ENCODE peak calls at places on chromosomes 11 and 22, in four cellular contexts. One of them, this sample, is unnamed.

GRCh38 chr22:39236321-39237275 is 8.2 kb downstream of the PDGFB start:
- DNase-seq in uterus: no peak
- DNase-seq in body of pancreas: peak; percentile 52
- DNase-seq in neuronal stem cell: no peak
- DNase-seq in this sample: peak; percentile 33

GRCh38 chr11:65066805-65067291 is 8.5 kb upstream of the NAALADL1 start:
- DNase-seq in uterus: no peak
- DNase-seq in body of pancreas: no peak
- DNase-seq in neuronal stem cell: no peak
- DNase-seq in this sample: no peak

GRCh38 chr11:79055866-79056632 is 384.8 kb downstream of the TENM4 start:
- DNase-seq in body of pancreas: no peak
- DNase-seq in uterus: peak; percentile 24
- DNase-seq in neuronal stem cell: no peak
- DNase-seq in this sample: no peak

GRCh38 chr11:64003807-64004589 is 17.8 kb downstream of the OTUB1 start:
- DNase-seq in uterus: no peak
- DNase-seq in neuronal stem cell: no peak
- DNase-seq in body of pancreas: peak; percentile 53
- DNase-seq in this sample: no peak

GRCh38 chr11:63719987-63720386 is 38.7 kb downstream of the RTN3 start:
- DNase-seq in body of pancreas: no peak
- DNase-seq in neuronal stem cell: no peak
- DNase-seq in uterus: no peak
- DNase-seq in this sample: no peak

GRCh38 chr11:74453373-74453975 is 13.9 kb downstream of the KCNE3 start:
- DNase-seq in neuronal stem cell: peak; percentile 58
- DNase-seq in uterus: peak; percentile 61
- DNase-seq in body of pancreas: peak; percentile 73
- DNase-seq in this sample: peak; percentile 82

GRCh38 chr11:112477152-112477928 is 216.7 kb upstream of the PLET1 start:
- DNase-seq in body of pancreas: no peak
- DNase-seq in uterus: no peak
- DNase-seq in neuronal stem cell: no peak
- DNase-seq in this sample: no peak

GRCh38 chr22:44698531-44699421 is 3.2 kb upstream of the PRR5 start:
- DNase-seq in body of pancreas: no peak
- DNase-seq in neuronal stem cell: peak; percentile 52
- DNase-seq in uterus: peak; percentile 56
- DNase-seq in this sample: no peak

GRCh38 chr11:11510939-11511338 is 110.9 kb downstream of the GALNT18 start:
- DNase-seq in uterus: peak; percentile 31
- DNase-seq in body of pancreas: peak; percentile 39
- DNase-seq in neuronal stem cell: peak; percentile 47
- DNase-seq in this sample: no peak

GRCh38 chr11:120183701-120184141 is 27.1 kb upstream of the OAF start:
- DNase-seq in neuronal stem cell: no peak
- DNase-seq in uterus: no peak
- DNase-seq in body of pancreas: no peak
- DNase-seq in this sample: no peak
- H3K4me1 ChIP-seq in neuronal stem cell: peaks cover 60% of the 10 kb centered on the region
- H3K4me1 ChIP-seq in uterus: no peaks in the 10 kb centered on the region
- H3K4me1 ChIP-seq in body of pancreas: peaks cover 72% of the 10 kb centered on the region
- H3K4me1 ChIP-seq in this sample: peaks cover 8% of the 10 kb centered on the region

GRCh38 chr22:37333724-37334460 is 51.6 kb downstream of the CYTH4 start:
- DNase-seq in body of pancreas: no peak
- DNase-seq in neuronal stem cell: no peak
- DNase-seq in uterus: no peak
- DNase-seq in this sample: no peak
- H3K4me3 ChIP-seq in body of pancreas: no peak overlapping the region
- H3K4me3 ChIP-seq in neuronal stem cell: no peak overlapping the region
- H3K4me3 ChIP-seq in uterus: no peak overlapping the region
- H3K4me3 ChIP-seq in this sample: no peak overlapping the region

GRCh38 chr22:36454916-36455570 is 26.4 kb downstream of the TXN2 start:
- DNase-seq in body of pancreas: peak; percentile 96
- DNase-seq in neuronal stem cell: peak; percentile 89
- DNase-seq in uterus: peak; percentile 94
- DNase-seq in this sample: peak; percentile 94

GRCh38 chr22:36453266-36453607 is 28.2 kb downstream of the TXN2 start:
- DNase-seq in neuronal stem cell: no peak
- DNase-seq in uterus: no peak
- DNase-seq in body of pancreas: no peak
- DNase-seq in this sample: peak; percentile 49

GRCh38 chr22:36449776-36450175 is 31.7 kb downstream of the TXN2 start:
- DNase-seq in body of pancreas: no peak
- DNase-seq in uterus: no peak
- DNase-seq in neuronal stem cell: no peak
- DNase-seq in this sample: no peak

GRCh38 chr22:36453855-36454378 is 27.5 kb downstream of the TXN2 start:
- DNase-seq in uterus: no peak
- DNase-seq in neuronal stem cell: no peak
- DNase-seq in body of pancreas: no peak
- DNase-seq in this sample: no peak

DNA sequence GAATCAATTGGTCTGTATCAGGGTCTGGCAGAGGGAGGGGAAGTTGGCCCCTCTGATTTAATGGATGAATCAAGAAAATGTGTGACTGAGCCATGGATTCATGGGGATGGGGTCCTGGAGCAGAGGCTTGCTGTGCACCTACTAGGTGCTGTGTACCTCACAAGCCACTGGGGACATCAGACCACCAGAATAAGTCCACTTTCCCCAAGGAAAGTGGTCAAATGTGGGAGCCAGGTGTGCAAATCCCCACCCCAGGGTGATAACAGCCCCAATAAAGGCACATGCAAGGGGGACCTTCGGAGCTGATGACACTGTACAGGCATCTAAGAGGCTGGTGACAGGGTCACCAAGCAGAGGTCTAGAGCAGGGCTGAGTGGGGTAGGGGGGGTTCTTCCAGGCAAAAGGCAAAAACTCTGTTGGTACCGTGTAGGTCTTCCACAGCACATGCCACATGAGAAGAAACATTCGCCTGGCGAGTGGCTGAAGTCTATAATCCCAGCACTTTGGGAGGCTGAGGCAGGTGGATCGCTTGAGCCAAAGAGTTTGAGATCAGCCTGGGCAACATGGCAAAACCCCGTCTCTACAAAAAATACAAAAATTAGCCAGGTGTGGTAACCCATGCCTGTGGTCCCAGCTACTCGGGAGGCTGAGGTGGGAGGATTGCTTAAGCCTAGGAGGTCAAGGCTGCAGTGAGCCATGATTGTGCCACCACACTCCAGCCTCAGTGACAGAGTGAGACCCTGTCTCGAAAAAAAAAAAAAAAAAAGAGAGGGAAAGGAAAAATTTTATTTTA is 28.8 kb downstream of the TXN2 start:
- DNase-seq in body of pancreas: no peak
- DNase-seq in uterus: no peak
- DNase-seq in neuronal stem cell: no peak
- DNase-seq in this sample: no peak
- H3K4me1 ChIP-seq in body of pancreas: peaks cover 70% of the 10 kb centered on the region
- H3K4me1 ChIP-seq in uterus: no peaks in the 10 kb centered on the region
- H3K4me1 ChIP-seq in neuronal stem cell: peaks cover 10% of the 10 kb centered on the region
- H3K4me1 ChIP-seq in this sample: peaks cover 3% of the 10 kb centered on the region

GRCh38 chr22:21677606-21678443 is 12.0 kb downstream of the PPIL2 start:
- DNase-seq in uterus: no peak
- DNase-seq in neuronal stem cell: no peak
- DNase-seq in body of pancreas: no peak
- DNase-seq in this sample: no peak
- H3K4me3 ChIP-seq in uterus: no peak overlapping the region
- H3K4me3 ChIP-seq in neuronal stem cell: peak overlapping the region; percentile 5
- H3K4me3 ChIP-seq in body of pancreas: no peak overlapping the region
- H3K4me3 ChIP-seq in this sample: no peak overlapping the region

DNA sequence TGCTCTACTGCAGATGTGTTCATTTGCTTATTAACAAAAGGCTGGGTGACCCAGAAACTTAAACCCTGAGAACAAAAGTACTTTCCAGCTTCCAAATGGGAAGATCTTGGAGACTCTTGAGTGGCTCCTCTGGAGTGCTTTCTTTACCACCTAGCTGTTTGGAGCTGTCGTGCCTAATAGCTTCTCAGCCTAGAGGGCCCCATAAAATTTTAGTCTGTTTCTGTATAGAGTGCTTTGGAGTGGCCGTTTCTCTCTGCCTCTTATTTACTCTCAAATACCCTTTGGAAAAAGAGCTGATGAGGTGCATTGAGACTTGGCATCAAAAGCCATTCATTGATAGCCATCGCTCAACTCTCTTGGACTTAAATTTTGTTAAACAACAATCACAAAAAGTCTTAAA is 50.7 kb downstream of the ZNRF3 start:
- DNase-seq in uterus: no peak
- DNase-seq in body of pancreas: no peak
- DNase-seq in neuronal stem cell: no peak
- DNase-seq in this sample: no peak
- H3K4me1 ChIP-seq in uterus: no peaks in the 10 kb centered on the region
- H3K4me1 ChIP-seq in body of pancreas: peaks cover 37% of the 10 kb centered on the region
- H3K4me1 ChIP-seq in neuronal stem cell: peaks cover 27% of the 10 kb centered on the region
- H3K4me1 ChIP-seq in this sample: peaks cover 7% of the 10 kb centered on the region

GRCh38 chr11:127000291-127000968 is at the start of gene KIRREL3:
- DNase-seq in uterus: no peak
- DNase-seq in neuronal stem cell: no peak
- DNase-seq in body of pancreas: no peak
- DNase-seq in this sample: no peak

GRCh38 chr11:127003260-127003981 is 2.9 kb upstream of the KIRREL3 start:
- DNase-seq in uterus: no peak
- DNase-seq in body of pancreas: peak; percentile 33
- DNase-seq in neuronal stem cell: peak; percentile 79
- DNase-seq in this sample: no peak

GRCh38 chr11:126999366-126999765 is 1.2 kb downstream of the KIRREL3 start:
- DNase-seq in uterus: no peak
- DNase-seq in neuronal stem cell: no peak
- DNase-seq in body of pancreas: no peak
- DNase-seq in this sample: no peak

GRCh38 chr11:127000991-127001390 is 421 bp upstream of the KIRREL3 start:
- DNase-seq in neuronal stem cell: no peak
- DNase-seq in body of pancreas: no peak
- DNase-seq in uterus: no peak
- DNase-seq in this sample: no peak

DNA sequence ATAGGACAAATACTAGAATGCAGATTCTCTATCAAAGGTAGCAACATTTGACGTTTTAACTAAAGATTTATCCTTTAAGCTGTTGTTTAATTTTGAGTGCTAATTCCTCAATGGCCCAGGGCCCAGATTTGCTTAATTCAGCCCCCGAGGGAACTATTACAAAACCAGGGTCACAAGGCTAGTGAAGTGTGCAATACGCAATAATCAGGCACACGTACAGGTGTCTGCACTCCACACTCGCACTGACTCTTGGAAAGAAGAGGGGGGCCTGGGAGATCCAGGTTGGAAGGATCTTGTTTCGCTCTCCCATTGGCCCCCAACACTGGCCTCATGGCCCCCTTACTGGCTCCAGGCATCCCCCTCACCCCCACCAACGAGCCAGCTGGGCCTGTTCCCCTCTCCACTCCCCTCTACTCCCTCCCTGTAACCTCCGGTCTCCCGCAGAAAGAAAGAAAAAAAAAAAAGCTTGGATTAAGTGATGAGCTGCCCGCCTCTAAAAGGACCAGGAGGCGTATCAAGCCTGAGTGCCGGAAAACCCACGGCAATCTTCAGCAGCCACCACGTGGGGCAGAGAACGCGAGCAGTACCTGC is 2.2 kb upstream of the KIRREL3 start:
- DNase-seq in body of pancreas: no peak
- DNase-seq in neuronal stem cell: no peak
- DNase-seq in uterus: no peak
- DNase-seq in this sample: no peak
- H3K4me3 ChIP-seq in body of pancreas: no peak overlapping the region
- H3K4me3 ChIP-seq in neuronal stem cell: peak overlapping the region; percentile 77
- H3K4me3 ChIP-seq in uterus: no peak overlapping the region
- H3K4me3 ChIP-seq in this sample: no peak overlapping the region

GRCh38 chr22:46585340-46586122 is 34.7 kb upstream of the GRAMD4 start:
- DNase-seq in neuronal stem cell: no peak
- DNase-seq in body of pancreas: no peak
- DNase-seq in uterus: no peak
- DNase-seq in this sample: no peak
- H3K4me1 ChIP-seq in neuronal stem cell: peaks cover 28% of the 10 kb centered on the region
- H3K4me1 ChIP-seq in body of pancreas: peaks cover 39% of the 10 kb centered on the region
- H3K4me1 ChIP-seq in uterus: no peaks in the 10 kb centered on the region
- H3K4me1 ChIP-seq in this sample: peaks cover 24% of the 10 kb centered on the region

GRCh38 chr11:69209936-69210659 is 54.4 kb downstream of the SMIM38 start:
- DNase-seq in neuronal stem cell: no peak
- DNase-seq in uterus: no peak
- DNase-seq in body of pancreas: peak; percentile 51
- DNase-seq in this sample: no peak

GRCh38 chr11:69212121-69213110 is 56.7 kb downstream of the SMIM38 start:
- DNase-seq in neuronal stem cell: no peak
- DNase-seq in uterus: no peak
- DNase-seq in body of pancreas: peak; percentile 8
- DNase-seq in this sample: no peak

GRCh38 chr11:69210660-69211035 is 54.9 kb downstream of the SMIM38 start:
- DNase-seq in neuronal stem cell: no peak
- DNase-seq in uterus: no peak
- DNase-seq in body of pancreas: no peak
- DNase-seq in this sample: no peak

GRCh38 chr11:69213315-69213714 is 57.6 kb downstream of the SMIM38 start:
- DNase-seq in body of pancreas: no peak
- DNase-seq in neuronal stem cell: no peak
- DNase-seq in uterus: no peak
- DNase-seq in this sample: no peak

GRCh38 chr11:69211540-69212120 is 55.9 kb downstream of the SMIM38 start:
- DNase-seq in uterus: no peak
- DNase-seq in neuronal stem cell: no peak
- DNase-seq in body of pancreas: peak; percentile 2
- DNase-seq in this sample: no peak
- H3K4me3 ChIP-seq in uterus: no peak overlapping the region
- H3K4me3 ChIP-seq in neuronal stem cell: no peak overlapping the region
- H3K4me3 ChIP-seq in body of pancreas: no peak overlapping the region
- H3K4me3 ChIP-seq in this sample: no peak overlapping the region

DNA sequence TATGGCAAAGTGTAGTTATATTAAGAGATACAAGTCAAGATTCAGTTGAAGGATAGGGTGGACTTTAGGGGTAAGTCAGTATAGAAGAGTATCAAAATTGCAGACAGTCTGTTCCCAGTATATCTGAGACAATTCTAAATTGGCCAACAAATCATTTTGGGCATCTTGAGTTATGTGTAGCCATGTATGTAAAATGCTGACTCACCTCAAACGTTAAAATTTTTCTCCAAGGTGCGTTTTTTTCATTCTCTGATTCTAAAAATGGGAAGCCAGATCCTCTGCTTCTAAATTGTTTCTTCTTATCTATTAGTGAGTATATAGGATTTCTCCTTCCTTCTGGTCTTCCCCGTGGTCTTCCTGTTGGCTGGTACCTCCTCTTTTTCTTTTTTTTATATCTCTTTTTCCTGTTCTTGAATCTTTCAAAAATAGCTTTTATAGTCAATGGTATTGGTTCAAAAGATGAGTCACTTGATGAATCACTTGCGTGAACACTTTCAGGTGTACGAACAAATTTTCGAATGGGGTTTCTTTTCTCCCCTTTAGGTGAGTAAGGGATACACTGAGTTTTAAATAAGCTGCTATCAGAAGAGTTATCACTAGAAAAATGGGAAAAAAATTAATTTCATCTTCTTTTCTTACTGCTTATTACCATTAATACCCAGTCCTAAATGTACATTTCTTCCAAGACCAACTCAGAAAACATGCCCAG is 3.2 kb downstream of the TAF1D start:
- DNase-seq in body of pancreas: no peak
- DNase-seq in uterus: no peak
- DNase-seq in neuronal stem cell: no peak
- DNase-seq in this sample: no peak
- H3K4me1 ChIP-seq in body of pancreas: peaks cover 68% of the 10 kb centered on the region
- H3K4me1 ChIP-seq in uterus: peaks cover 12% of the 10 kb centered on the region
- H3K4me1 ChIP-seq in neuronal stem cell: peaks cover 3% of the 10 kb centered on the region
- H3K4me1 ChIP-seq in this sample: peaks cover 2% of the 10 kb centered on the region

This sample was measured in small intestine.